ENCODE peak calls at places on chromosomes 3 and 15, in six cellular contexts. P, T, F, U, K and V are unnamed samples. For H3K4me1 and H3K36me3, the result is how much of the 10 kb centered on the place peaks cover.

GRCh38 chr3:59699648-59700320 is 650.0 kb upstream of the CFAP20DC start:
- DNase-seq in P (no peak), T (no peak), F (no peak), U (no peak), K (no peak), V (no peak)

GRCh38 chr3:67578416-67578815 is 76.0 kb downstream of the SUCLG2 start:
- DNase-seq in P (no peak), T (no peak), F (no peak), U (no peak), K (peak), V (no peak)

GRCh38 chr3:139108253-139108969 is 63.7 kb upstream of the PRR23C start:
- DNase-seq in P (no peak), T (no peak), F (no peak), U (no peak), K (no peak), V (no peak)

GRCh38 chr15:62426387-62426956 is 261.4 kb upstream of the C2CD4B start:
- DNase-seq in P (no peak), T (no peak), F (no peak), U (peak), K (no peak), V (no peak)

GRCh38 chr3:28053759-28054158 is 187.7 kb upstream of the CMC1 start:
- DNase-seq in P (no peak), T (no peak), F (no peak), U (no peak), K (no peak), V (no peak)

GRCh38 chr3:161389445-161390036 is 18.2 kb upstream of the SPTSSB start:
- DNase-seq in P (no peak), T (no peak), F (no peak), U (no peak), K (no peak), V (no peak)

GRCh38 chr15:69225355-69226027 is 65.1 kb downstream of the GLCE start:
- DNase-seq in P (no peak), T (no peak), F (no peak), U (no peak), K (no peak), V (no peak)

GRCh38 chr15:96416218-96416933 is 85.9 kb downstream of the NR2F2 start:
- DNase-seq in P (no peak), T (no peak), F (no peak), U (no peak), K (no peak), V (no peak)

GRCh38 chr3:141305436-141305835 is 62.9 kb upstream of the ZBTB38 start:
- DNase-seq in P (no peak), T (no peak), F (no peak), U (no peak), K (no peak), V (no peak)

GRCh38 chr3:48504051-48504946 is at the start of gene SHISA5:
- DNase-seq in P (peak), T (peak), F (peak), U (peak), K (peak), V (peak)

GRCh38 chr3:49121244-49121671 is 635 bp upstream of the USP19 start:
- DNase-seq in P (no peak), T (no peak), F (no peak), U (no peak), K (no peak), V (no peak)

GRCh38 chr3:132626955-132627354 is 29.9 kb downstream of the ACKR4 start:
- DNase-seq in P (no peak), T (no peak), F (no peak), U (no peak), K (no peak), V (no peak)

GRCh38 chr3:38311474-38311873 is 29.4 kb downstream of the SLC22A14 start:
- DNase-seq in P (no peak), T (no peak), F (no peak), U (no peak), K (no peak), V (no peak)

GRCh38 chr15:39159833-39160232 is 421.0 kb upstream of the THBS1 start:
- DNase-seq in P (no peak), T (no peak), F (no peak), U (no peak), K (no peak), V (no peak)

GRCh38 chr15:29039466-29040366 is 153.9 kb downstream of the APBA2 start:
- DNase-seq in P (no peak), T (peak), F (no peak), U (no peak), K (peak), V (no peak)

GRCh38 chr15:79283252-79284048 is 928 bp downstream of the ANKRD34C start:
- DNase-seq in P (no peak), T (peak), F (peak), U (peak), K (peak), V (no peak)

GRCh38 chr3:71423151-71423906 is 160.2 kb downstream of the FOXP1 start:
- DNase-seq in P (no peak), T (no peak), F (peak), U (no peak), K (no peak), V (no peak)

GRCh38 chr3:43217633-43218032 is 68.7 kb upstream of the SNRK start:
- DNase-seq in P (no peak), T (no peak), F (no peak), U (no peak), K (no peak), V (no peak)

GRCh38 chr15:59594493-59594942 is 17.1 kb upstream of the GCNT3 start:
- DNase-seq in P (no peak), T (no peak), F (no peak), U (no peak), K (no peak), V (no peak)

GRCh38 chr3:157436583-157437300 is at the start of gene PTX3:
- DNase-seq in P (no peak), T (peak), F (no peak), U (peak), K (peak), V (no peak)

GRCh38 chr3:44913868-44914468 is 39.6 kb downstream of the TGM4 start:
- DNase-seq in P (peak), T (peak), F (peak), U (peak), K (peak), V (peak)

GRCh38 chr3:101204246-101204645 is 116.1 kb downstream of the IMPG2 start:
- DNase-seq in P (no peak), T (no peak), F (no peak), U (no peak), K (no peak), V (no peak)

GRCh38 chr3:13634151-13634550 is 85.2 kb downstream of the FBLN2 start:
- DNase-seq in P (no peak), T (no peak), F (no peak), U (no peak), K (no peak), V (no peak)

GRCh38 chr15:31828594-31828993 is 201.7 kb upstream of the CHRNA7 start:
- DNase-seq in P (no peak), T (no peak), F (no peak), U (no peak), K (no peak), V (no peak)
- H3K27ac ChIP-seq in P (no peak), T (no peak), F (no peak), U (no peak), K (no peak), V (no peak)

GRCh38 chr3:178137831-178138230 is 398.4 kb upstream of the KCNMB2 start:
- DNase-seq in P (no peak), T (no peak), F (no peak), U (no peak), K (no peak), V (no peak)

GRCh38 chr3:178139116-178139515 is 397.1 kb upstream of the KCNMB2 start:
- DNase-seq in P (no peak), T (no peak), F (no peak), U (no peak), K (no peak), V (no peak)

GRCh38 chr3:178131801-178132200 is 404.4 kb upstream of the KCNMB2 start:
- DNase-seq in P (no peak), T (no peak), F (no peak), U (no peak), K (no peak), V (no peak)

GRCh38 chr3:178140491-178140890 is 395.7 kb upstream of the KCNMB2 start:
- DNase-seq in P (no peak), T (no peak), F (no peak), U (no peak), K (no peak), V (no peak)

GRCh38 chr3:178137206-178137605 is 399.0 kb upstream of the KCNMB2 start:
- DNase-seq in P (no peak), T (no peak), F (no peak), U (no peak), K (no peak), V (no peak)
- H3K4me1 ChIP-seq in P (under half), T (under half), F (under half), U (under half), K (under half), V (under half)

DNA sequence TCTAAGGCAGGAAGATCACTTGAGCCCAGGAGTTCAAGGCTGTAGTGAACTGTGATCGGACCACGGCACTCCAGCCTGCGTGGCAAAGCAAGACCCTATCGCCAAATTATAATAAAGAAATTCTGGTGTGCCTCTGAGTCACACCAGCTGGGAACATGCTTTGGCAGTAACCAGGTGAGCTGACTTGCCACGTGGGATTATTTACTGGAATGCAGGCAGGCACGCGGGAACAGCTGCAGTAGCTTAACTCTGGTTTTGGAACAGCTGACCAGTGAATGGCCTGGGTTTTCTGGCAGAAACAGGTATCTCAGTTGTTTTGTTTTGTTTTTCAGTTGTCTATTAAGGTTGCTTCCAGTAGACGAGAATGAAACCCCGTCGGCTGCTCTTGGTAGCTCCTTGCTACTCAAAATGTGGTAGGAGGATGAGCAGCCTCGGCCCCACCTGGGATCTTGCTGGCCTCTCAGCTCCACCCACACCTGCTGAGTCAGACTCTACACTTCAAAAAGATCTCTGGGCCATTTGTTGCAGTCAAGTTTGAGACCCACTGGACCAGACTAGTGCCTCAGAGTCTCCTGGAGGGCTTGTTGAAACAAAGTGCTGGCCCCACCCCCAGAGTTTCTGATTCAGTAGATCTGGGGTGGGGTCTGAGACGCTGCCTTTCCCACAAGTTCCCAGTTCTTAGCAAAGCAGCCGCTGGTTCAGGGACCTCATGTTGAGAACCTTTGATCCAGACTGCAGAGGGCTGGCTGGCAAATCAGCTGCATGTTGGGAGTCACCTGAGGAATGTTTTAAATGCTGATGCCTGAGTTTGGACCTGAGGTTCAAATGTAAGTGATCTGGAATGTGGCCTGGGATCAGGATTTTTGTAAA is 26.6 kb downstream of the IDH2 start:
- DNase-seq in P (no peak), T (no peak), F (no peak), U (no peak), K (no peak), V (no peak)
- H3K36me3 ChIP-seq in P (under half), T (half or more), F (under half), U (under half), K (half or more), V (under half)

GRCh38 chr15:89576417-89576773 is 1.1 kb downstream of the TICRR start:
- DNase-seq in P (no peak), T (no peak), F (no peak), U (no peak), K (no peak), V (no peak)
- H3K27ac ChIP-seq in P (peak), T (no peak), F (peak), U (no peak), K (no peak), V (no peak)

DNA sequence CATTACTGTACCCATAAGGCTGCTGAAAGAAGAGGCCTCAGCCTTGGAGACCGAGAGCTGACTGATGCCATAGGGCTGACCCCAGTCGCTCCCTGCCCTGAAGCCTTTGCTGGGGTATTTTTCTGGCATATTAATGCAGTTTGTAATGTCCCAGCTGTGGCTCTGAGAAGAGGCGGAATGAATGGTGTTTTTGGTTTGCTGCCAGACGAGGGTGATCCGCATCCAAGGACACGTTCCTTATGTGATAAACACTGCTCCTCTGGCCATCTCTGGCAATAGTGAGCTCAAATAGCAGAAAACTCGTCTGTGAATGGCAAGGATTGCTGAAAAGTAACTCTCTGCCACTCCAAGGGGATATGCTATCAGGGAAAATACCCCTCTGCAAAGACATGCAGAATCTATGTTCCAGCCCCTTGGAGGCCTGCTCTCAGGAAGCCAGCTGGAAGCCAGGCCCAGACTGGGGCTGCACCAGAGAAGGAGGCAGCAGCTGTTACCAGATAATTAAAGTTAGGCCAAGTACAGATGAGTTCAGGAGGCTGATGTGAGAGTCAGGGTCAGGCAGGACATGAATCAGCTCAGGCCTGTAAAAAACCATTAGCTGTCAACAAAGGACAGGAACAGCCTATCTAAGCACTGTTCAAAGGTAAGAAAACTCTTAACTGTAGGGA is 28.9 kb upstream of the KLHL6 start:
- DNase-seq in P (no peak), T (no peak), F (no peak), U (peak), K (no peak), V (no peak)
- H3K4me1 ChIP-seq in P (under half), T (under half), F (under half), U (under half), K (under half), V (under half)

DNA sequence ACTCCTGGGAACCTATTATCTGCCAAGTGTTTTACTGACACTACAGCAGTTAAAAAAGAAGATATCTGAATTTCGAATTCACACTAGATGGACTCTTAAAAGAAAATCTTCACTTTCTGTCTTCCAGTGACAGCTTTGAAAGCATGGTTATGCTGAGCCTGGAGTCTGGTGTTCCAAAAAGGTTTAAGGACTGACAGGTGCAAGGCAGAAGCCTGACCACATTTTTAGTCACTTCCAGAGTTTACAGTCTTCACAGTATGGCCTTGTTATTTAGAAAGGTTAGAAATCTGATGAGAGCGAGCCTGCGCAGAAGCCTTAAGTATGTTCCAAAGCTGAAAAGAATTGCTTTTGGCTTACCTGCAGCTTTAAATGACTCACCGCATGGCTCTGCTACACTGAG is 59.9 kb downstream of the ETV5 start:
- DNase-seq in P (no peak), T (no peak), F (no peak), U (no peak), K (no peak), V (no peak)
- H3K36me3 ChIP-seq in P (under half), T (half or more), F (under half), U (under half), K (under half), V (under half)

GRCh38 chr3:64223809-64224570 is 1.3 kb downstream of the PRICKLE2 start:
- DNase-seq in P (no peak), T (no peak), F (no peak), U (no peak), K (no peak), V (no peak)

GRCh38 chr3:64221564-64222257 is 3.6 kb downstream of the PRICKLE2 start:
- DNase-seq in P (no peak), T (no peak), F (peak), U (no peak), K (no peak), V (no peak)

GRCh38 chr3:64224826-64225606 is at the start of gene PRICKLE2:
- DNase-seq in P (no peak), T (no peak), F (no peak), U (peak), K (peak), V (no peak)

GRCh38 chr3:64220161-64220560 is 5.1 kb downstream of the PRICKLE2 start:
- DNase-seq in P (no peak), T (no peak), F (no peak), U (no peak), K (no peak), V (no peak)

DNA sequence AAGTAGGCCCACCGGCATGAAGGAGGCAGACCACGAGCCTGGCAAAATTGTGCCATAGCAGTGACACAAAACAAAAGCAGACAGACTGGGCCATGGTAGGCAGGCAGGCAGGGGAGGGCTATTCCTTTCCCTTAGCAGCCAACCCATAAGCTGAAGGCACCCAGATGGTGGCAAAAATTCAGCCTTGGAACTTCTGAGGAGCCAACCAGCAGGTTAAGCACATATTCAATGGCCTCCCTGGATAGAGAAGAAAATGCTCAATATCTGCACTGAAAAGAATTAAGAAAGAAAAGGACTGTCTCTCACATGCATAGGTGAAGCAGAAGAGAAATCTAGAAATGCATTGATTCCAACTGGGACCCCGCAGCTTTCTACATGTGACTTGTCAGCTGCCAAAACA is 2.8 kb downstream of the PRICKLE2 start:
- DNase-seq in P (no peak), T (no peak), F (no peak), U (no peak), K (no peak), V (no peak)
- H3K27ac ChIP-seq in P (no peak), T (no peak), F (no peak), U (no peak), K (no peak), V (no peak)